ENCODE peak calls at places on chromosomes 3 and 15, in six cellular contexts. K is PC-3, T is GM23248, V is neural progenitor cell, U is neuronal stem cell, J is IMR-90. R is an unnamed sample.

GRCh38 chr15:51601801-51602200 is 20.8 kb downstream of the DMXL2 start:
- DNase-seq in K (no peak), T (no peak), V (no peak), U (no peak), J (peak), R (no peak)

GRCh38 chr15:38885477-38885952 is 320.9 kb upstream of the RASGRP1 start:
- DNase-seq in K (no peak), T (peak), V (no peak), U (no peak), J (no peak), R (no peak)

GRCh38 chr3:124783696-124784095 is 53.4 kb downstream of the UMPS start:
- DNase-seq in K (no peak), T (no peak), V (peak), U (no peak), J (peak), R (no peak)

GRCh38 chr15:89002281-89002761 is 85.9 kb upstream of the ABHD2 start:
- DNase-seq in K (peak), T (peak), V (no peak), U (no peak), J (peak), R (no peak)

GRCh38 chr15:86231864-86232801 is 152.5 kb downstream of the AGBL1 start:
- DNase-seq in K (peak), T (peak), V (peak), U (peak), J (no peak), R (no peak)

GRCh38 chr15:98025237-98025636 is 64.7 kb downstream of the ARRDC4 start:
- DNase-seq in K (peak), T (peak), V (no peak), U (no peak), J (peak), R (no peak)

GRCh38 chr15:56496635-56497034 is 31.7 kb upstream of the MNS1 start:
- DNase-seq in K (peak), T (peak), V (peak), U (peak), J (peak), R (peak)

GRCh38 chr3:56700136-56700535 is 17.1 kb upstream of the TASOR start:
- DNase-seq in K (peak), T (no peak), V (no peak), U (no peak), J (no peak), R (no peak)

GRCh38 chr3:188133219-188133618 is 20.7 kb upstream of the LPP start:
- DNase-seq in K (peak), T (peak), V (no peak), U (no peak), J (peak), R (no peak)

GRCh38 chr3:174101244-174101643 is 703.7 kb downstream of the NLGN1 start:
- DNase-seq in K (peak), T (no peak), V (no peak), U (no peak), J (peak), R (no peak)

GRCh38 chr15:60844431-60845174 is 365.7 kb upstream of the ICE2 start:
- DNase-seq in K (no peak), T (no peak), V (no peak), U (no peak), J (no peak), R (no peak)

GRCh38 chr3:77370413-77370812 is 330.5 kb downstream of the ROBO2 start:
- DNase-seq in K (peak), T (peak), V (no peak), U (no peak), J (peak), R (no peak)

GRCh38 chr15:48077785-48078184 is 43.0 kb upstream of the SLC24A5 start:
- DNase-seq in K (no peak), T (no peak), V (no peak), U (no peak), J (no peak), R (no peak)

GRCh38 chr15:91049378-91050127 is 27.2 kb upstream of the VPS33B start:
- DNase-seq in K (peak), T (peak), V (peak), U (peak), J (peak), R (peak)

GRCh38 chr3:112375117-112375516 is 42.2 kb downstream of the CD200 start:
- DNase-seq in K (no peak), T (no peak), V (no peak), U (no peak), J (no peak), R (no peak)

GRCh38 chr3:86388848-86389247 is 602.1 kb downstream of the VGLL3 start:
- DNase-seq in K (peak), T (no peak), V (no peak), U (no peak), J (no peak), R (no peak)

GRCh38 chr15:92637621-92638020 is 18.0 kb downstream of the FAM174B start:
- DNase-seq in K (no peak), T (no peak), V (no peak), U (no peak), J (no peak), R (no peak)

GRCh38 chr15:90090226-90090848 is 11.9 kb downstream of the IDH2 start:
- DNase-seq in K (no peak), T (no peak), V (no peak), U (no peak), J (no peak), R (no peak)

GRCh38 chr15:90300988-90301715 is 35.7 kb downstream of the NGRN start:
- DNase-seq in K (peak), T (peak), V (peak), U (peak), J (peak), R (peak)

GRCh38 chr3:170196833-170197232 is 15.3 kb upstream of the PHC3 start:
- DNase-seq in K (peak), T (peak), V (no peak), U (no peak), J (peak), R (peak)

GRCh38 chr3:38255627-38256026 is 10.0 kb upstream of the SLC22A13 start:
- DNase-seq in K (no peak), T (no peak), V (no peak), U (no peak), J (no peak), R (no peak)

GRCh38 chr3:98733778-98734281 is 29.3 kb upstream of the ST3GAL6 start:
- DNase-seq in K (peak), T (no peak), V (peak), U (peak), J (no peak), R (no peak)

DNA sequence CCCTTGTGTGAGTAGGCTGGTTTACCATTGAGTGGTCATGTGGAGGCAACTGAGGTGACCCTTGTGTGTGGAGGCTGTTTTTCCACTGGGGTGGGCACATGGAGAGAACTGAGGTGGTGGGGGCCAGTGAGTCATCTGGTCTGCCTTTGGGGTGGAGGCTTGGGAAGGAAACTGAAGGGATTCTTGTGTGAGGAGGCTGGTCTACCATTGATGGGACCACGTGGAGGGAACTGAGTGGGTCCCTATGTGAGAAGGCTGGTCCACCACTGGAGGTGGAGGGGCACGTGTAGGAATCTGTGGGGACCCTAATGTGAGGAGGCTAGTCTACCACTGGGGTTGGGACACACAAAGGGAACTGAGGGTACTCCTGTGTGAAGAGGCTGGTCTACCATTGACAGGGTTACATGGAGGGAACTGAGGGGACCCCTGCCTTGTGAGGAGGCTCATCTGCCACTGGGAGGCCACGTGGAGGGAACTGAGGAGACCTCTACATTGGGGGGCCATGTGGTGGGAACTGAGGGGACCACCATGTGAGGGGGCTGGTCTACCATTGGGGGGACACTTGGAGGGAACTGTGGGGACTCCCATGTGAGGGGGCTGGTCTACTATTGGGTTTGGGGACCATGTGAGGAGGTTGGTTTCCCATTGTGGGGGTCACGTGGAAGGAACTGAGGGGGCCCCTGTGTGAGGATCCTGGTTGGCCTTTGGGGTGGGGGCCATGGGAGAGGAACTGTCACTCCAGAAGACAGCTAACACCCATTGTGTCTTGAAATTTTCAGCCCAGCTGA is 164.5 kb downstream of the WNT7A start:
- DNase-seq in K (no peak), T (no peak), V (no peak), U (no peak), J (no peak), R (no peak)
- H3K9ac ChIP-seq in K (no peak), T (no peak), V (no peak), U (no peak), J (no peak), R (no peak)

DNA sequence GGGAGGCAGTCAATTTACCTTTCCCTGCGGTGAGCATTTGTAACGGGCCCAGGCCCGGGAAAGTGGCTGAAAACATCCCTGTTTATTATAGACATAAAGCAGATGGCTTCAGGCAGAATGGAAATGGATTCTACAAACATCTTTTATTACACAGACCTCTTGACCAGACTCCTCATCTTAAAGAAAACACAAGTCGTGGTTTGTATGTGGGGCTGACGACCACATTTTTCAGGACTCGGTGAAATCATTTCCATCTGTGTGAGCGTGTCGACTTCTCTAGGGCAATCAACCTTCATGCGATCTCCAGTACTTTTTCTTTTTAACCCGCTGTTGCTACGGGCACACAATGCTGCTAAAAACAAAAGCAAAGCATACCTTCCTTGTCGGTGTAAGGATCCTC is 43.5 kb downstream of the NMNAT3 start:
- DNase-seq in K (no peak), T (no peak), V (no peak), U (no peak), J (no peak), R (no peak)
- H3K9ac ChIP-seq in K (no peak), T (no peak), V (no peak), U (no peak), J (no peak), R (no peak)

GRCh38 chr3:165653130-165653778 is 184.0 kb downstream of the BCHE start:
- DNase-seq in K (no peak), T (no peak), V (no peak), U (no peak), J (no peak), R (no peak)

DNA sequence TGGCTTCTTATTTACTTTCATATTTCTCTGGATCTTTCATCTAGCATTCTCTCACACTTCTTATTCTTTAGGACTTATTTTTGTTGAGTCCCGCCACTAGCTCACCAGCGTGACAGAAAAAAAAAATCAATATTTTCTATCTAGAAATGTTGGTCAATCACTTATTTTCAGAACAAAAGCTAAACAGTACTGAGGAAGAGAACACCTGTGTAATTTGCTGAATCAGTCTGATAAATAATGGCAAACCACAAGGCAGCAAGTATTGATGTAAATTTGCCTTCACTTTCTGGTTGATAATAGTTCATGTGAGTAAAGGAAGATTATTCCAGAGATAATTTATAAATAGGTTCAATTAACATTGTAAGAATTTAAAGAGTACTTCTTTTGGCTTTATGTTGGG is 179.2 kb downstream of the BCHE start:
- DNase-seq in K (no peak), T (no peak), V (no peak), U (no peak), J (no peak), R (no peak)
- H3K9ac ChIP-seq in K (no peak), T (no peak), V (no peak), U (no peak), J (no peak), R (no peak)

GRCh38 chr3:138824114-138824506 is 10.6 kb downstream of the PIK3CB start:
- DNase-seq in K (peak), T (no peak), V (peak), U (no peak), J (no peak), R (no peak)
- H3K9ac ChIP-seq in K (no peak), T (no peak), V (no peak), U (no peak), J (no peak), R (peak)

GRCh38 chr15:74843891-74844299 is 939 bp upstream of the ULK3 start:
- DNase-seq in K (no peak), T (no peak), V (peak), U (no peak), J (no peak), R (no peak)

GRCh38 chr15:74844319-74845207 is 1.6 kb upstream of the ULK3 start:
- DNase-seq in K (no peak), T (no peak), V (peak), U (no peak), J (no peak), R (no peak)

GRCh38 chr15:74845581-74845980 is 2.6 kb upstream of the ULK3 start:
- DNase-seq in K (no peak), T (no peak), V (no peak), U (no peak), J (no peak), R (no peak)

GRCh38 chr15:74843445-74843828 is 481 bp upstream of the ULK3 start:
- DNase-seq in K (no peak), T (no peak), V (no peak), U (no peak), J (no peak), R (no peak)

GRCh38 chr15:74845208-74845568 is 2.2 kb upstream of the ULK3 start:
- DNase-seq in K (no peak), T (no peak), V (no peak), U (no peak), J (no peak), R (no peak)
- H3K9ac ChIP-seq in K (no peak), T (no peak), V (no peak), U (no peak), J (no peak), R (no peak)

GRCh38 chr15:74240002-74240568 is 4.0 kb downstream of the CCDC33 start:
- DNase-seq in K (peak), T (peak), V (no peak), U (no peak), J (peak), R (peak)

GRCh38 chr15:74238984-74239645 is 3.0 kb downstream of the CCDC33 start:
- DNase-seq in K (no peak), T (no peak), V (no peak), U (no peak), J (no peak), R (no peak)

GRCh38 chr15:74242296-74242929 is 6.3 kb downstream of the CCDC33 start:
- DNase-seq in K (peak), T (peak), V (peak), U (no peak), J (peak), R (peak)

GRCh38 chr15:74243431-74243830 is 7.3 kb downstream of the CCDC33 start:
- DNase-seq in K (no peak), T (no peak), V (no peak), U (no peak), J (no peak), R (no peak)

DNA sequence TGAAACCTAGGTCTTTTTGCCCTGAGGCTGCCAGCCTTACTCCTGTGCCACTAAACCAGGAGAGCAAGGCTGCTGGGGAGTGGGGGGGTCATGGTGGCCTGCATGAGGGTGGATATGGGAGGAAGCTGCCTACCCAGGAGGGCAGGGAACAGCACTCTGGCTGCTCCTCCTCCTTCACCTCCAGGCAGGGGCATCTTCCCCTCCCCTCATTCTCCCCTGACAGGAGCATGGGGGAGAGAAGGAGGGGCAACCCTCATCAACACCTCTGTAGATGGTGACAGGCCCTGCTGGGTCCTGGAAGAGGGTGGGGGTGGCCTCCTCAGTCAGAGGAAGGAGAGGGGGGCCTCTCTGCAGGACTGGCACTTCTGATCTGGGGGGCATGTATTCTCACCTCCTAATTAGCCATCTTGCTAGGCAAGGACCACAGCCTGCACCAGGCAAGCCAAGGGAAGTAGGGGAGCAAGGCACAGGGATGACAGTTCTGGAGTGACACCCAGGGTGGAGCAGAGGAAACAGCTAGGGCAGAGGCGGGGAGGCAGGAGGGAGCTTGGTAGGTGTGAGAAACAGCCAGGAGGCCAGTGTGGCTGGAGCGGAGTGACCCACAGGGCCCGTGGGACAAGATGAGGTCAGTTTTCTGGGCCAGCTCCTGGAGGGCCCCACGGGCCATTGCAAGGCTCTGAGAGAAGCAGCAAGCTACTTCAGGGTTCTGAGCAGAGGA is 4.9 kb downstream of the CCDC33 start:
- DNase-seq in K (no peak), T (no peak), V (no peak), U (no peak), J (no peak), R (no peak)
- H3K9ac ChIP-seq in K (no peak), T (no peak), V (no peak), U (no peak), J (no peak), R (no peak)

R was measured in HCT116.